ENCODE peak calls at places on chromosomes 6 and 20, in five cellular contexts. W is NCI-H1436 treated with DMSO at 0.1 percent for 48 hours; B is naive thymus-derived CD8-positive, alpha-beta T cell; A is fibroblast of mammary gland; N is lower lobe of right lung. I is an unnamed sample.

GRCh38 chr20:31605902-31606677 is 1.0 kb downstream of the ID1 start:
- DNase-seq in W (no peak), B (peak), A (no peak), N (peak), I (no peak)

GRCh38 chr20:15187612-15188011 is 850.2 kb upstream of the FLRT3 start:
- DNase-seq in W (no peak), B (no peak), A (no peak), N (no peak), I (no peak)

GRCh38 chr6:24663198-24663597 is 3.5 kb downstream of the TDP2 start:
- DNase-seq in W (no peak), B (no peak), A (no peak), N (no peak), I (no peak)

GRCh38 chr6:137867685-137868509 is 838 bp downstream of the TNFAIP3 start:
- DNase-seq in W (no peak), B (peak), A (no peak), N (peak), I (no peak)

GRCh38 chr20:63908008-63908682 is 13.2 kb downstream of the DNAJC5 start:
- DNase-seq in W (no peak), B (no peak), A (no peak), N (no peak), I (no peak)

GRCh38 chr6:149723771-149724417 is 6.0 kb upstream of the LATS1 start:
- DNase-seq in W (no peak), B (peak), A (peak), N (no peak), I (no peak)

GRCh38 chr20:48750941-48751620 is 76.7 kb downstream of the PREX1 start:
- DNase-seq in W (no peak), B (peak), A (no peak), N (peak), I (no peak)

GRCh38 chr20:60046011-60046413 is 87.8 kb downstream of the CDH26 start:
- DNase-seq in W (no peak), B (no peak), A (peak), N (no peak), I (no peak)

GRCh38 chr6:47669684-47670515 is 28.5 kb upstream of the ADGRF4 start:
- DNase-seq in W (no peak), B (no peak), A (peak), N (no peak), I (no peak)

GRCh38 chr20:54140486-54140885 is 33.3 kb downstream of the CYP24A1 start:
- DNase-seq in W (no peak), B (no peak), A (no peak), N (no peak), I (no peak)

GRCh38 chr6:43948527-43949450 is 178.5 kb downstream of the MRPL14 start:
- DNase-seq in W (no peak), B (no peak), A (no peak), N (no peak), I (no peak)

GRCh38 chr6:48032156-48032555 is 78.8 kb downstream of the PTCHD4 start:
- DNase-seq in W (no peak), B (no peak), A (peak), N (no peak), I (no peak)

GRCh38 chr6:77561768-77562314 is 91.0 kb upstream of the MEI4 start:
- DNase-seq in W (peak), B (no peak), A (peak), N (no peak), I (no peak)

GRCh38 chr20:15842872-15843271 is 730.4 kb downstream of the KIF16B start:
- DNase-seq in W (no peak), B (no peak), A (no peak), N (no peak), I (no peak)

GRCh38 chr6:25637946-25638345 is 14.1 kb upstream of the SCGN start:
- DNase-seq in W (peak), B (no peak), A (no peak), N (no peak), I (peak)

GRCh38 chr6:5999688-6000608 is 6.8 kb downstream of the NRN1 start:
- DNase-seq in W (no peak), B (no peak), A (no peak), N (no peak), I (no peak)

GRCh38 chr6:111984081-111984480 is 69.8 kb upstream of the CCN6 start:
- DNase-seq in W (no peak), B (no peak), A (no peak), N (no peak), I (no peak)

GRCh38 chr6:7821426-7821825 is 89.2 kb downstream of the TXNDC5 start:
- DNase-seq in W (no peak), B (no peak), A (peak), N (no peak), I (no peak)

GRCh38 chr20:5181492-5181891 is 54.7 kb downstream of the CDS2 start:
- DNase-seq in W (no peak), B (no peak), A (no peak), N (no peak), I (no peak)

GRCh38 chr6:158624684-158625682 is 19.6 kb downstream of the DYNLT1 start:
- DNase-seq in W (no peak), B (no peak), A (no peak), N (peak), I (no peak)

GRCh38 chr20:61360940-61361339 is 108.9 kb downstream of the CDH4 start:
- DNase-seq in W (no peak), B (no peak), A (no peak), N (no peak), I (no peak)

GRCh38 chr6:135411339-135411738 is 86.2 kb downstream of the AHI1 start:
- DNase-seq in W (no peak), B (no peak), A (peak), N (no peak), I (no peak)

GRCh38 chr20:41135187-41135887 is 2.0 kb upstream of the PLCG1 start:
- DNase-seq in W (no peak), B (peak), A (peak), N (peak), I (no peak)

GRCh38 chr20:2114560-2114959 is 12.9 kb downstream of the STK35 start:
- DNase-seq in W (no peak), B (no peak), A (no peak), N (no peak), I (no peak)

GRCh38 chr6:6569768-6570167 is 18.8 kb upstream of the LY86 start:
- DNase-seq in W (no peak), B (no peak), A (no peak), N (no peak), I (no peak)

GRCh38 chr6:168258795-168259194 is 60.8 kb downstream of the DACT2 start:
- DNase-seq in W (no peak), B (no peak), A (no peak), N (no peak), I (no peak)

GRCh38 chr20:23150304-23151007 is 64.3 kb upstream of the CD93 start:
- DNase-seq in W (no peak), B (no peak), A (no peak), N (no peak), I (no peak)

GRCh38 chr6:11585426-11586016 is 48.0 kb downstream of the TMEM170B start:
- DNase-seq in W (no peak), B (peak), A (peak), N (no peak), I (no peak)

GRCh38 chr6:141303907-141304306 is 828.8 kb upstream of the GJE1 start:
- DNase-seq in W (no peak), B (no peak), A (no peak), N (no peak), I (no peak)

GRCh38 chr20:63829943-63830820 is 882 bp downstream of the ZBTB46 start:
- DNase-seq in W (no peak), B (no peak), A (no peak), N (no peak), I (no peak)

GRCh38 chr6:158021814-158022748 is 40.4 kb downstream of the SYNJ2 start:
- DNase-seq in W (no peak), B (no peak), A (no peak), N (peak), I (no peak)

GRCh38 chr6:74420221-74420620 is 724.2 kb downstream of the CD109 start:
- DNase-seq in W (no peak), B (no peak), A (no peak), N (no peak), I (no peak)

GRCh38 chr6:111565316-111566221 is 40.1 kb downstream of the TRAF3IP2 start:
- DNase-seq in W (no peak), B (peak), A (no peak), N (no peak), I (peak)

GRCh38 chr6:152846825-152847224 is 96.2 kb downstream of the VIP start:
- DNase-seq in W (no peak), B (no peak), A (peak), N (no peak), I (no peak)

GRCh38 chr6:56730663-56731529 is 88.2 kb upstream of the DST start:
- DNase-seq in W (no peak), B (no peak), A (peak), N (no peak), I (no peak)

GRCh38 chr20:48686238-48687096 is 141.3 kb downstream of the PREX1 start:
- DNase-seq in W (no peak), B (no peak), A (peak), N (no peak), I (no peak)